ENCODE peak calls at places on chromosomes 6 and 20, in five cellular contexts. P, Z, E, X and W are unnamed samples.

GRCh38 chr6:113994934-113995342 is 24.0 kb upstream of the HDAC2 start:
- DNase-seq in P (peak; percentile 40), Z (peak; percentile 62), E (peak; percentile 83), X (peak; percentile 66), W (peak; percentile 33)

GRCh38 chr6:133418108-133418507 is 177.0 kb downstream of the EYA4 start:
- DNase-seq in E (no peak), Z (no peak), P (no peak), X (no peak), W (no peak)

GRCh38 chr20:41526327-41526726 is 91.8 kb downstream of the CHD6 start:
- DNase-seq in Z (no peak), X (no peak), E (no peak), P (no peak), W (no peak)

GRCh38 chr6:138063726-138064125 is 43.5 kb downstream of the PERP start:
- DNase-seq in Z (no peak), P (no peak), X (no peak), E (no peak), W (no peak)

GRCh38 chr6:70112686-70113570 is 190.0 kb downstream of the COL9A1 start:
- DNase-seq in X (no peak), E (no peak), Z (no peak), P (no peak), W (no peak)

GRCh38 chr6:148739822-148740128 is 7.1 kb upstream of the UST start:
- DNase-seq in X (no peak), Z (no peak), E (no peak), P (no peak), W (no peak)

GRCh38 chr20:34072778-34073177 is 39.3 kb downstream of the EIF2S2 start:
- DNase-seq in E (no peak), P (no peak), X (no peak), Z (no peak), W (no peak)

GRCh38 chr6:4914412-4915159 is 89.3 kb downstream of the RPP40 start:
- DNase-seq in E (no peak), Z (no peak), P (no peak), X (no peak), W (no peak)

GRCh38 chr20:51481311-51481997 is 61.1 kb downstream of the NFATC2 start:
- DNase-seq in P (peak; percentile 54), E (no peak), X (peak; percentile 26), Z (no peak), W (no peak)

GRCh38 chr6:1931817-1932216 is 313.6 kb downstream of the GMDS start:
- DNase-seq in Z (no peak), E (no peak), P (no peak), X (no peak), W (no peak)

GRCh38 chr6:149891259-149891658 is 6.7 kb downstream of the RAET1E start:
- DNase-seq in Z (no peak), P (no peak), X (no peak), E (no peak), W (no peak)

GRCh38 chr6:6657820-6658217 is 69.3 kb downstream of the LY86 start:
- DNase-seq in Z (no peak), P (no peak), E (no peak), X (no peak), W (no peak)

GRCh38 chr6:131062245-131063027 is 609 bp downstream of the EPB41L2 start:
- DNase-seq in P (peak; percentile 56), E (peak; percentile 19), X (peak; percentile 33), Z (no peak), W (peak; percentile 31)

GRCh38 chr6:165864218-165864617 is 201.2 kb upstream of the PDE10A start:
- DNase-seq in X (no peak), E (no peak), Z (no peak), P (no peak), W (no peak)

GRCh38 chr20:61913423-61914225 is 152.1 kb downstream of the TAF4 start:
- DNase-seq in X (no peak), P (no peak), E (no peak), Z (no peak), W (no peak)

GRCh38 chr20:39813190-39813829 is 851.2 kb downstream of the DHX35 start:
- DNase-seq in X (no peak), P (no peak), E (no peak), Z (no peak), W (peak; percentile 11)

GRCh38 chr20:2800590-2801458 is at the start of gene CPXM1:
- DNase-seq in X (peak; percentile 74), P (no peak), Z (no peak), E (peak; percentile 81), W (peak; percentile 68)

GRCh38 chr6:131555992-131556391 is 17.0 kb upstream of the ARG1 start:
- DNase-seq in Z (no peak), E (no peak), P (no peak), X (no peak), W (no peak)

GRCh38 chr20:41145317-41145716 is 8.0 kb downstream of the PLCG1 start:
- DNase-seq in P (no peak), Z (no peak), X (no peak), E (no peak), W (no peak)

GRCh38 chr20:32966881-32967781 is 37.1 kb downstream of the SUN5 start:
- DNase-seq in E (no peak), Z (no peak), P (no peak), X (no peak), W (peak; percentile 29)

GRCh38 chr20:63067266-63067635 is 60.5 kb upstream of the BHLHE23 start:
- DNase-seq in Z (no peak), P (no peak), X (no peak), E (no peak), W (no peak)

GRCh38 chr6:7042056-7042653 is 65.6 kb upstream of the RREB1 start:
- DNase-seq in X (peak; percentile 18), Z (no peak), P (no peak), E (no peak), W (no peak)

GRCh38 chr6:168270274-168271174 is 49.1 kb downstream of the DACT2 start:
- DNase-seq in X (no peak), E (no peak), P (no peak), Z (no peak), W (no peak)

GRCh38 chr6:168273483-168274045 is 46.0 kb downstream of the DACT2 start:
- DNase-seq in X (no peak), Z (peak; percentile 32), P (no peak), E (no peak), W (no peak)

GRCh38 chr6:168274046-168274952 is 45.3 kb downstream of the DACT2 start:
- DNase-seq in Z (peak; percentile 7), P (no peak), E (no peak), X (no peak), W (no peak)

GRCh38 chr6:168275168-168275567 is 44.4 kb downstream of the DACT2 start:
- DNase-seq in E (no peak), X (no peak), Z (no peak), P (no peak), W (no peak)

GRCh38 chr6:168272379-168273011 is 47.1 kb downstream of the DACT2 start:
- DNase-seq in E (peak; percentile 23), P (no peak), X (no peak), Z (no peak), W (no peak)
- TF ChIP-seq CTCF in E (no peak), P (no peak), X (no peak), Z (no peak), W (no peak)

GRCh38 chr20:10077081-10077471 is 42.3 kb downstream of the ANKEF1 start:
- DNase-seq in X (peak; percentile 12), P (no peak), E (no peak), Z (no peak), W (no peak)
- TF ChIP-seq CTCF in X (peak; percentile 68), P (peak; percentile 71), E (peak; percentile 64), Z (peak; percentile 61), W (peak; percentile 48)

GRCh38 chr6:16284472-16284871 is 46.1 kb downstream of the GMPR start:
- DNase-seq in X (no peak), E (no peak), Z (no peak), P (no peak), W (no peak)
- TF ChIP-seq CTCF in X (no peak), E (no peak), Z (no peak), P (no peak), W (no peak)

GRCh38 chr6:104784884-104785283 is 74.8 kb downstream of the HACE1 start:
- DNase-seq in P (no peak), Z (no peak), X (peak; percentile 13), E (no peak), W (no peak)

GRCh38 chr6:104795363-104795762 is 64.4 kb downstream of the HACE1 start:
- DNase-seq in E (no peak), P (no peak), X (no peak), Z (no peak), W (no peak)

GRCh38 chr6:104788400-104788799 is 71.3 kb downstream of the HACE1 start:
- DNase-seq in X (no peak), P (no peak), E (no peak), Z (no peak), W (no peak)

GRCh38 chr6:104787305-104787704 is 72.4 kb downstream of the HACE1 start:
- DNase-seq in E (no peak), P (no peak), X (no peak), Z (no peak), W (no peak)

GRCh38 chr6:104789770-104790190 is 69.9 kb downstream of the HACE1 start:
- DNase-seq in X (no peak), Z (peak; percentile 9), P (peak; percentile 48), E (no peak), W (peak; percentile 9)
- TF ChIP-seq CTCF in X (peak; percentile 22), Z (peak; percentile 48), P (peak; percentile 85), E (peak; percentile 8), W (peak; percentile 36)

DNA sequence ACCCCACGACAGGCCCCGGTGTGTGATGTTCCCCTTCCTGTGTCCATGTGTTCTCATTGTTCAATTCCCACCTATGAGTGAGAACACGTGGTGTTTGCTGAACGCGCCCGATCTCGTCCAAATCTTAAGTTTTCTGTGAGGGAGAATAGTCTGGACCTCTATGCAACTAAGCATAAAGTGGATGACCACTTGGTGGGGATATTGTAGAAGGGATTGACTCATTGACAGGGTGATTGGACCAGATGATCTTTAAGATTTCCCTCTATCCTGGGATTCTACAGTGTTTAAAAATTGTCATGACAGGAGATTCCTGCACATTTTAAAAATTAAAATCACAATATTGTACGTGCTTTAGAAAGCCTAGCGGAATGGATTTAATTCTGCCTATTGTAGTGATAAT is 141.3 kb downstream of the TRMT11 start:
- DNase-seq in Z (no peak), X (no peak), E (peak; percentile 8), P (no peak), W (no peak)
- TF ChIP-seq CTCF in Z (no peak), X (no peak), E (peak; percentile 18), P (peak; percentile 31), W (peak; percentile 33)